ENCODE peak calls at places on chromosome 10, in seven cellular contexts. V is adrenal gland, U is sigmoid colon, E is endothelial cell of umbilical vein, Y is HCT116, J is IMR-90, S is NB4. H is an unnamed sample.

GRCh38 chr10:93062499-93063216 is 2.1 kb downstream of the CYP26C1 start:
- DNase-seq in S (no peak), J (peak), Y (no peak), V (no peak), U (no peak), E (no peak), H (peak)

GRCh38 chr10:84693006-84693405 is 364.6 kb downstream of the CCSER2 start:
- DNase-seq in J (no peak), U (no peak), Y (no peak), S (no peak), E (no peak), V (no peak), H (no peak)

GRCh38 chr10:52954407-52954806 is 181.8 kb upstream of the MBL2 start:
- DNase-seq in E (no peak), V (no peak), U (no peak), S (no peak), Y (no peak), J (no peak), H (no peak)

GRCh38 chr10:94066411-94066810 is 72.7 kb downstream of the PLCE1 start:
- DNase-seq in U (no peak), J (peak), V (no peak), Y (no peak), E (peak), S (peak), H (peak)

GRCh38 chr10:46523881-46524470 is 32.5 kb downstream of the GPRIN2 start:
- DNase-seq in U (peak), S (no peak), V (peak), Y (peak), E (no peak), J (peak), H (no peak)

GRCh38 chr10:58475322-58476277 is 37.1 kb upstream of the BICC1 start:
- DNase-seq in U (no peak), E (peak), V (no peak), J (peak), Y (no peak), S (no peak), H (no peak)

GRCh38 chr10:31121074-31121685 is 89.5 kb upstream of the ZNF438 start:
- DNase-seq in V (no peak), Y (no peak), J (peak), S (no peak), E (no peak), U (no peak), H (no peak)

GRCh38 chr10:548212-548897 is 141.1 kb downstream of the DIP2C start:
- DNase-seq in Y (no peak), U (peak), S (no peak), E (no peak), J (no peak), V (no peak), H (no peak)

GRCh38 chr10:132532784-132533560 is 4.6 kb upstream of the INPP5A start:
- DNase-seq in U (peak), S (no peak), Y (peak), V (no peak), J (peak), E (no peak), H (no peak)

GRCh38 chr10:117449636-117450035 is 74.4 kb upstream of the PDZD8 start:
- DNase-seq in V (no peak), J (no peak), E (no peak), Y (peak), S (no peak), U (no peak), H (peak)

GRCh38 chr10:38157270-38157685 is 63.1 kb downstream of the ZNF37A start:
- DNase-seq in J (no peak), S (no peak), E (no peak), U (no peak), V (no peak), Y (no peak), H (no peak)

GRCh38 chr10:125024496-125025234 is 82.7 kb downstream of the ZRANB1 start:
- DNase-seq in U (no peak), Y (no peak), S (no peak), V (no peak), J (no peak), E (peak), H (no peak)

GRCh38 chr10:44372181-44372580 is 12.7 kb downstream of the CXCL12 start:
- DNase-seq in V (no peak), E (no peak), J (no peak), U (no peak), S (no peak), Y (no peak), H (no peak)

GRCh38 chr10:103678104-103678526 is 177.3 kb downstream of the SH3PXD2A start:
- DNase-seq in V (peak), J (peak), U (peak), E (peak), S (peak), Y (no peak), H (no peak)

GRCh38 chr10:89122431-89123066 is 84.6 kb downstream of the CH25H start:
- DNase-seq in S (peak), U (no peak), E (peak), V (peak), Y (no peak), J (peak), H (no peak)

GRCh38 chr10:98141484-98142073 is 7.1 kb downstream of the R3HCC1L start:
- DNase-seq in S (no peak), V (no peak), E (no peak), J (no peak), Y (no peak), U (no peak), H (no peak)

GRCh38 chr10:111323567-111323966 is 246.7 kb downstream of the ADRA2A start:
- DNase-seq in Y (peak), S (peak), J (no peak), V (no peak), E (no peak), U (no peak), H (peak)

GRCh38 chr10:116115797-116116196 is 157.2 kb downstream of the GFRA1 start:
- DNase-seq in Y (no peak), S (no peak), E (no peak), J (no peak), V (no peak), U (no peak), H (no peak)

GRCh38 chr10:19421664-19422063 is 373.1 kb downstream of the MALRD1 start:
- DNase-seq in J (no peak), Y (no peak), V (no peak), E (no peak), S (no peak), U (no peak), H (no peak)

GRCh38 chr10:50563906-50564305 is 59.9 kb downstream of the SGMS1 start:
- DNase-seq in E (no peak), Y (no peak), J (no peak), V (no peak), S (no peak), U (no peak), H (no peak)

GRCh38 chr10:28432210-28432676 is 100.7 kb upstream of the WAC start:
- DNase-seq in S (peak), V (peak), J (peak), E (peak), Y (peak), U (peak), H (peak)

GRCh38 chr10:95395947-95396449 is 105.2 kb upstream of the PDLIM1 start:
- DNase-seq in J (no peak), U (peak), E (no peak), V (no peak), S (no peak), Y (no peak), H (no peak)

GRCh38 chr10:30081182-30081581 is 21.8 kb upstream of the JCAD start:
- DNase-seq in J (no peak), E (no peak), Y (no peak), V (no peak), U (no peak), S (no peak), H (no peak)

GRCh38 chr10:130009228-130009627 is 45.2 kb upstream of the EBF3 start:
- DNase-seq in J (no peak), S (no peak), U (no peak), V (no peak), Y (no peak), E (no peak), H (no peak)

GRCh38 chr10:80497187-80498038 is 40.3 kb upstream of the SH2D4B start:
- DNase-seq in E (peak), V (peak), J (peak), S (peak), U (peak), Y (no peak), H (peak)

GRCh38 chr10:32065871-32066270 is 9.6 kb upstream of the KIF5B start:
- DNase-seq in V (peak), S (peak), Y (no peak), U (no peak), J (peak), E (no peak), H (no peak)

GRCh38 chr10:78223088-78223487 is 189.4 kb downstream of the RPS24 start:
- DNase-seq in J (no peak), Y (no peak), S (no peak), U (no peak), V (no peak), E (no peak), H (no peak)

GRCh38 chr10:128701381-128701780 is 575.2 kb upstream of the MKI67 start:
- DNase-seq in E (no peak), V (no peak), J (no peak), S (no peak), U (no peak), Y (no peak), H (no peak)

GRCh38 chr10:117684673-117685211 is 142.2 kb downstream of the EMX2 start:
- DNase-seq in U (no peak), Y (no peak), J (no peak), S (peak), V (no peak), E (no peak), H (peak)

DNA sequence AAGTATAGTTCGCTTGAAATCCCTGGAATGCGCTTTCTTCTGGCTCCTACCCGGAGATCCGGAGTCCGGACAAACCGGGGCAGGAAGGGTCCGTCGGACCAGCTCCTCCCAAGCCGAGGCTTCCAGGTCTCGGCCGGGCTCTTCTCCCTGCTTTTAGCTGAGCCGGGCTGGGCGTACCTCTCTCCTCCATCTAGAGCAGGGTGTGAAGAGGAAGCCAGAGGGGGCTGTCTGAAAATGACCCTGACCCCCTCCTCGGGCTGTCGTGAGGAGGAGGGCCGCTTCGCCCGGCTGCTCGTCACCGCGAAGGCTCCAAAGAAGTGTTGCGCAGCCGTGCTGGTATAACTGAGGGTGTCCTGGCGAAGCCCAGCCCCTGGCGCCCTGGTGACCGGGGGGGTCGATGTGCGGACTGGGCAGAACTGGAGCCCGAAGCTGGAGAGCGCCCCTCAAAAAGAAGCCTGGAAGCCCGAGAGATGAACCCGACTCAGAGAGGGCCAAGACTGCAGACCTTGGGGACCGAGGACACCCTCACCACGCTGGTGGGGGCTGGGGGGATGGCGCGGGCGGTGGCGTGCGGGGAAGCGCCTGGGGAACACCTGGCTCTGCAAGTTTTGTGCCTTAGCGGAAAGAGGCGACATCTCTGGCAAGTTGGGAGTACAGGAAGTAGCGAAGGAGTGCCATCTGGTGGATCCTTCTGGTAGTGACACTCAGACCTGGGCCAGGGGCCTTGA is 5.7 kb downstream of the KAZALD1 start:
- DNase-seq in S (peak), E (peak), V (peak), J (peak), U (peak), Y (peak), H (peak)
- TF ChIP-seq POLR2A in S (peak), E (no peak), V (no peak), J (no peak), U (no peak), Y (no peak), H (no peak)

GRCh38 chr10:87864497-87865059 is 1.2 kb downstream of the PTEN start:
- DNase-seq in J (no peak), S (peak), E (peak), V (no peak), Y (no peak), U (no peak), H (peak)
- TF ChIP-seq POLR2A in J (no peak), S (no peak), E (no peak), V (no peak), Y (no peak), U (no peak), H (no peak)

GRCh38 chr10:35881320-35881719 is 239.2 kb upstream of the FZD8 start:
- DNase-seq in U (no peak), V (no peak), S (no peak), J (no peak), E (no peak), Y (no peak), H (no peak)

GRCh38 chr10:35885076-35885475 is 243.0 kb upstream of the FZD8 start:
- DNase-seq in Y (no peak), E (no peak), V (no peak), J (no peak), U (no peak), S (no peak), H (no peak)

GRCh38 chr10:35887686-35888085 is 245.6 kb upstream of the FZD8 start:
- DNase-seq in U (no peak), E (no peak), V (no peak), J (no peak), S (no peak), Y (no peak), H (no peak)

GRCh38 chr10:35884657-35885071 is 242.6 kb upstream of the FZD8 start:
- DNase-seq in E (no peak), V (no peak), Y (no peak), U (no peak), J (no peak), S (no peak), H (no peak)

GRCh38 chr10:35882422-35883150 is 240.5 kb upstream of the FZD8 start:
- DNase-seq in Y (no peak), J (no peak), S (no peak), U (no peak), V (no peak), E (no peak), H (no peak)
- TF ChIP-seq POLR2A in Y (no peak), J (no peak), S (no peak), U (no peak), V (no peak), E (no peak), H (no peak)

DNA sequence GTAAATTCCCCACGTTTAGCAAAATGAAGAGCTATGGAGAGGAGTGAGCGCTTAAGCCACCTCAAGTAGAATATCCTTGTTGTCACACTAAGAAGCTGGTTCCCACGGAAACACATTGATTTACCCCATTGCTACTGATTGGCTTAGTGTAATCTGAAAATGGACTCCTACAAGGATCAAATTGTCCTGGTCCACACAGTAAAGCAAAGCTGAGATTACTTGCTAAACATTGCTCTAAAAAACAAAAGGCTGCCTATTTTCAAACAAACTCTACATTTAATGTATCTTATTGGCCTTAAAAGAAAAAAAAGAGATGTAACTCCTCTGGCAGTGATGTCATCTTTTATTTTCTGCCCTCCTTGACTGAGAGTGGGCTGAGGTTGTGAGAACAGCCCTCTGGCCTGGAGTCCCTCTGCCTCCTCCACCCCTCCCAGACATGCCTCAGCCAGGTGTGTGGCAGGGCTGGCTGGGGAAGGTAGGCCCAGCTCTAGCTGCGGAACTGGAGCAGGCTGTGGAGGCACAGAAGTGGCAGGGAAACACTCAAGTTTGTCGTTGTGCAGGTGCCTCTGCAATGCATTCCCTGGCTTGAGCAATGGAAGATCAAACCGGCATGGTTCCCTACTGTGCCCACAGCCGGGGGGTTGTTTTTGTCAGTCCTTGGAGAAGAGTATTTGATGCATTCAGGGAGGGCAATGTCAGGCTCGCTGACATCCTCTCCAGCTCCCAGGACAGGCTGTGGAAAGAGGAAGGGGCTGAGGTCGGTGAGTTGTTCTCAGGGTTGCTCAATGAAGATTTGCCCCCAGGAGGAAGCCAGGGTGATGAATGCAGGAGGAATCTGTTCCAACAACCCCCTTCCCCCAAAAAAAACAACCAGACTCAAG is 9.1 kb downstream of the KLF6 start:
- DNase-seq in Y (peak), V (peak), U (peak), J (peak), E (peak), S (peak), H (peak)
- TF ChIP-seq POLR2A in Y (no peak), V (no peak), U (no peak), J (peak), E (no peak), S (no peak), H (peak)

GRCh38 chr10:12348870-12349627 is at the start of gene CAMK1D:
- DNase-seq in E (peak), Y (no peak), S (peak), U (peak), V (peak), J (peak), H (peak)
- TF ChIP-seq POLR2A in E (no peak), Y (no peak), S (no peak), U (no peak), V (no peak), J (peak), H (no peak)

GRCh38 chr10:119892188-119893065 is at the start of gene SEC23IP:
- DNase-seq in J (peak), U (peak), V (peak), E (peak), Y (peak), S (peak), H (peak)
- TF ChIP-seq POLR2A in J (peak), U (peak), V (peak), E (peak), Y (peak), S (peak), H (peak)

H was measured in erythroblast.